ENCODE peak calls at places on chromosome 19, in five cellular contexts. D is aorta; Q is activated naive CD4-positive, alpha-beta T cell treated with Interleukin-2 at 50 U/mL for 16 hours; B is endothelial cell; Z is HTR-8/SVneo. K is an unnamed sample.
A peak's percentile ranks its signal among the peaks of the same experiment; 100 is the strongest.

GRCh38 chr19:3752492-3752891 is 9.0 kb downstream of the APBA3 start:
- DNase-seq in D (no peak), Q (no peak), B (no peak), Z (no peak), K (no peak)

GRCh38 chr19:41706741-41707501 is 1.5 kb upstream of the CEACAM5 start:
- DNase-seq in D (peak; percentile 64), Q (peak; percentile 68), B (peak; percentile 78), Z (peak; percentile 52), K (peak; percentile 76)

GRCh38 chr19:6412111-6412999 is 12.3 kb downstream of the KHSRP start:
- DNase-seq in D (no peak), Q (peak; percentile 50), B (peak; percentile 51), Z (no peak), K (peak; percentile 54)

GRCh38 chr19:34713262-34713637 is 20.8 kb upstream of the ZNF181 start:
- DNase-seq in D (no peak), Q (no peak), B (no peak), Z (no peak), K (no peak)

GRCh38 chr19:55319786-55320185 is 5.4 kb downstream of the TMEM150B start:
- DNase-seq in D (no peak), Q (no peak), B (peak; percentile 74), Z (no peak), K (no peak)

GRCh38 chr19:40571005-40571318 is 5.7 kb upstream of the SHKBP1 start:
- DNase-seq in D (no peak), Q (no peak), B (no peak), Z (no peak), K (no peak)

GRCh38 chr19:43464089-43464775 is 1.2 kb downstream of the LYPD3 start:
- DNase-seq in D (peak; percentile 89), Q (peak; percentile 75), B (peak; percentile 65), Z (no peak), K (no peak)

GRCh38 chr19:47258895-47259555 is 2.7 kb downstream of the CCDC9 start:
- DNase-seq in D (peak; percentile 38), Q (no peak), B (no peak), Z (no peak), K (no peak)

GRCh38 chr19:46904114-46905060 is 43.6 kb downstream of the ARHGAP35 start:
- DNase-seq in D (peak; percentile 60), Q (no peak), B (no peak), Z (no peak), K (no peak)

GRCh38 chr19:1862424-1863307 is 713 bp downstream of the KLF16 start:
- DNase-seq in D (peak; percentile 71), Q (peak; percentile 60), B (no peak), Z (no peak), K (peak; percentile 58)

GRCh38 chr19:5827891-5828660 is 11.4 kb downstream of the FUT6 start:
- DNase-seq in D (peak; percentile 91), Q (peak; percentile 94), B (peak; percentile 98), Z (peak; percentile 94), K (peak; percentile 96)

GRCh38 chr19:1001538-1002166 is 1.4 kb downstream of the GRIN3B start:
- DNase-seq in D (no peak), Q (peak; percentile 76), B (peak; percentile 78), Z (peak; percentile 49), K (peak; percentile 77)

GRCh38 chr19:28020631-28021315 is 1192.2 kb downstream of the UQCRFS1 start:
- DNase-seq in D (no peak), Q (no peak), B (no peak), Z (no peak), K (no peak)

GRCh38 chr19:30791116-30791515 is 418.9 kb downstream of the ZNF536 start:
- DNase-seq in D (no peak), Q (no peak), B (no peak), Z (no peak), K (no peak)

GRCh38 chr19:18776288-18776594 is 14.9 kb downstream of the COMP start:
- DNase-seq in D (no peak), Q (no peak), B (no peak), Z (peak; percentile 76), K (no peak)

GRCh38 chr19:39409207-39409885 is 2.7 kb downstream of the ZFP36 start:
- DNase-seq in D (peak; percentile 94), Q (peak; percentile 77), B (peak; percentile 62), Z (no peak), K (peak; percentile 90)

GRCh38 chr19:2199215-2199614 is 35.5 kb downstream of the DOT1L start:
- DNase-seq in D (no peak), Q (no peak), B (peak; percentile 35), Z (no peak), K (no peak)

GRCh38 chr19:1884291-1884718 is 991 bp downstream of the ABHD17A start:
- DNase-seq in D (no peak), Q (peak; percentile 34), B (no peak), Z (no peak), K (peak; percentile 61)

GRCh38 chr19:48770223-48770622 is 14.9 kb downstream of the FGF21 start:
- DNase-seq in D (no peak), Q (no peak), B (no peak), Z (no peak), K (no peak)

GRCh38 chr19:18063463-18063862 is 23.3 kb downstream of the IL12RB1 start:
- DNase-seq in D (no peak), Q (peak; percentile 41), B (peak; percentile 33), Z (no peak), K (no peak)

GRCh38 chr19:47518139-47518538 is 3.3 kb upstream of the NAPA start:
- DNase-seq in D (no peak), Q (peak; percentile 65), B (no peak), Z (no peak), K (peak; percentile 90)

GRCh38 chr19:2043269-2043641 is 7.8 kb downstream of the MKNK2 start:
- DNase-seq in D (peak; percentile 53), Q (no peak), B (no peak), Z (no peak), K (peak; percentile 23)

GRCh38 chr19:17841810-17842662 is 5.7 kb downstream of the JAK3 start:
- DNase-seq in D (peak; percentile 85), Q (peak; percentile 50), B (peak; percentile 88), Z (no peak), K (peak; percentile 61)

GRCh38 chr19:48856921-48857320 is 11.5 kb downstream of the PLEKHA4 start:
- DNase-seq in D (no peak), Q (no peak), B (no peak), Z (no peak), K (no peak)

GRCh38 chr19:15216363-15216762 is 15.6 kb upstream of the NOTCH3 start:
- DNase-seq in D (no peak), Q (no peak), B (no peak), Z (no peak), K (no peak)

GRCh38 chr19:16366056-16366432 is 41.4 kb downstream of the KLF2 start:
- DNase-seq in D (peak; percentile 30), Q (no peak), B (no peak), Z (no peak), K (no peak)

GRCh38 chr19:1441022-1441426 is 2.8 kb downstream of the RPS15 start:
- DNase-seq in D (no peak), Q (no peak), B (no peak), Z (no peak), K (no peak)

GRCh38 chr19:56759531-56759930 is 81.0 kb downstream of the PEG3 start:
- DNase-seq in D (no peak), Q (no peak), B (no peak), Z (no peak), K (no peak)

GRCh38 chr19:24033962-24034342 is 53.0 kb upstream of the ZNF254 start:
- DNase-seq in D (peak; percentile 64), Q (no peak), B (peak; percentile 33), Z (peak; percentile 10), K (peak; percentile 52)

GRCh38 chr19:36963262-36963661 is 47.1 kb downstream of the ZNF568 start:
- DNase-seq in D (no peak), Q (no peak), B (no peak), Z (no peak), K (no peak)

GRCh38 chr19:18603255-18603957 is 3.2 kb downstream of the CRLF1 start:
- DNase-seq in D (no peak), Q (peak; percentile 19), B (peak; percentile 36), Z (no peak), K (peak; percentile 34)

K was measured in activated CD8-positive, alpha-beta T cell treated with anti-CD3 and anti-CD28 coated beads, Interleukin-2, amount 10 ng/mL, durations not matched to agents 7 days and 5 days.